ENCODE peak calls at places on chromosomes 16 and 17, in nine cellular contexts. R, O, X, A, K, B, I, D and F are unnamed samples.

GRCh38 chr17:72419866-72420774 is 299.3 kb downstream of the SOX9 start:
- DNase-seq in R (no peak), K (no peak), X (no peak), O (no peak), A (no peak), B (no peak), D (no peak), I (peak; percentile 40), F (no peak)

GRCh38 chr16:52320930-52321439 is 226.0 kb downstream of the TOX3 start:
- DNase-seq in X (no peak), D (no peak), R (no peak), I (no peak), O (no peak), A (no peak), K (no peak), B (no peak), F (no peak)

GRCh38 chr17:80095038-80095843 is 6.1 kb upstream of the GAA start:
- DNase-seq in I (no peak), A (no peak), K (no peak), X (no peak), B (no peak), R (peak; percentile 70), O (no peak), D (no peak), F (no peak)

GRCh38 chr17:386145-386876 is 33.7 kb upstream of the RPH3AL start:
- DNase-seq in B (no peak), I (peak; percentile 17), X (peak; percentile 29), K (peak; percentile 85), D (no peak), A (peak; percentile 17), R (peak; percentile 93), O (no peak), F (no peak)

GRCh38 chr17:48427598-48427997 is 2.4 kb downstream of the SKAP1 start:
- DNase-seq in R (no peak), D (no peak), X (peak; percentile 39), A (no peak), I (no peak), K (no peak), O (peak; percentile 30), B (no peak), F (no peak)

GRCh38 chr17:56812971-56813388 is 20.7 kb downstream of the C17orf67 start:
- DNase-seq in D (no peak), A (no peak), K (no peak), O (no peak), B (no peak), I (peak; percentile 91), R (no peak), X (no peak), F (no peak)

GRCh38 chr17:40561871-40562611 is 3.2 kb downstream of the CCR7 start:
- DNase-seq in R (peak; percentile 46), O (no peak), K (no peak), D (no peak), I (no peak), X (peak; percentile 58), A (no peak), B (no peak), F (no peak)

GRCh38 chr16:29641561-29641960 is 21.5 kb upstream of the SPN start:
- DNase-seq in O (no peak), R (no peak), D (no peak), X (no peak), K (no peak), I (no peak), A (peak; percentile 9), B (no peak), F (no peak)

GRCh38 chr16:83968483-83968865 is 430 bp downstream of the NECAB2 start:
- DNase-seq in D (no peak), R (no peak), I (no peak), K (no peak), O (no peak), A (no peak), X (no peak), B (no peak), F (no peak)

GRCh38 chr17:83075270-83075880 is 4.0 kb upstream of the METRNL start:
- DNase-seq in D (no peak), O (no peak), I (no peak), B (no peak), K (no peak), R (no peak), X (no peak), A (no peak), F (no peak)